ENCODE peak calls at places on chromosomes 16 and 17, in six cellular contexts. U is body of pancreas, O is Karpas-422, T is right lobe of liver, E is SJSA1, C is Caki2. Y is an unnamed sample.
A peak's percentile ranks its signal among the peaks of the same experiment; 100 is the strongest.

GRCh38 chr16:11916524-11917285 is 949 bp upstream of the GSPT1 start:
- DNase-seq in U (peak; percentile 43), O (peak; percentile 34), E (peak; percentile 57), T (no peak), C (peak; percentile 86), Y (peak; percentile 63)

GRCh38 chr16:68287276-68288251 is 23.2 kb downstream of the SLC7A6OS start:
- DNase-seq in T (no peak), U (peak; percentile 45), C (no peak), O (no peak), E (peak; percentile 64), Y (peak; percentile 53)

GRCh38 chr16:89031715-89032659 is 55.0 kb upstream of the CBFA2T3 start:
- DNase-seq in E (no peak), C (no peak), T (peak; percentile 63), O (no peak), U (no peak), Y (peak; percentile 42)

GRCh38 chr16:86418981-86419380 is 91.3 kb upstream of the FOXF1 start:
- DNase-seq in O (no peak), T (no peak), U (no peak), C (no peak), E (no peak), Y (no peak)

GRCh38 chr17:17515921-17516295 is 19.7 kb upstream of the RASD1 start:
- DNase-seq in T (no peak), U (no peak), C (no peak), E (peak; percentile 74), O (no peak), Y (no peak)

GRCh38 chr16:83118365-83118764 is 491.6 kb downstream of the CDH13 start:
- DNase-seq in U (no peak), O (no peak), C (no peak), E (peak; percentile 60), T (no peak), Y (no peak)

GRCh38 chr17:50115744-50116143 is 14.2 kb downstream of the SAMD14 start:
- DNase-seq in T (no peak), C (no peak), U (no peak), O (no peak), E (no peak), Y (no peak)

GRCh38 chr16:73432794-73433455 is 385.0 kb upstream of the ZFHX3 start:
- DNase-seq in T (no peak), C (no peak), O (no peak), U (no peak), E (no peak), Y (no peak)

GRCh38 chr17:27396941-27397340 is 59.3 kb upstream of the KSR1 start:
- DNase-seq in C (no peak), O (no peak), U (no peak), T (no peak), E (no peak), Y (no peak)

GRCh38 chr17:3914319-3914685 is 2.0 kb downstream of the P2RX1 start:
- DNase-seq in E (no peak), T (no peak), O (peak; percentile 87), U (no peak), C (no peak), Y (no peak)

GRCh38 chr17:48215583-48216139 is 108.1 kb downstream of the SNX11 start:
- DNase-seq in U (no peak), T (no peak), O (peak; percentile 45), C (peak; percentile 28), E (peak; percentile 68), Y (no peak)

GRCh38 chr17:50277357-50277754 is 3.1 kb downstream of the TMEM92 start:
- DNase-seq in U (no peak), T (no peak), C (no peak), O (no peak), E (no peak), Y (no peak)

GRCh38 chr16:59487067-59487466 is 753.0 kb upstream of the GOT2 start:
- DNase-seq in U (no peak), E (no peak), C (no peak), T (no peak), O (no peak), Y (no peak)

Y was measured in lung.